ENCODE peak calls at places on chromosome 9, in four cellular contexts. J, H, G and D are unnamed samples.
A peak's percentile ranks its signal among the peaks of the same experiment; 100 is the strongest.

GRCh38 chr9:114275246-114275994 is 47.5 kb upstream of the ORM1 start:
- DNase-seq in J (no peak), H (no peak), G (no peak), D (no peak)

GRCh38 chr9:127805620-127806019 is 2.9 kb downstream of the FPGS start:
- DNase-seq in H (no peak), J (peak; percentile 25), G (no peak), D (no peak)

GRCh38 chr9:128139621-128140020 is 9.6 kb upstream of the LCN2 start:
- DNase-seq in J (no peak), H (no peak), G (no peak), D (no peak)

GRCh38 chr9:626591-626990 is 214.9 kb upstream of the DMRT1 start:
- DNase-seq in G (no peak), H (no peak), J (no peak), D (peak; percentile 45)

GRCh38 chr9:111412280-111412679 is 71.9 kb downstream of the ECPAS start:
- DNase-seq in J (no peak), H (peak; percentile 19), G (no peak), D (no peak)

GRCh38 chr9:80875947-80876346 is 813.4 kb downstream of the TLE1 start:
- DNase-seq in H (no peak), G (no peak), J (no peak), D (no peak)

GRCh38 chr9:38380872-38381534 is 11.5 kb upstream of the ALDH1B1 start:
- DNase-seq in G (no peak), H (no peak), J (peak; percentile 26), D (no peak)

GRCh38 chr9:123615381-123615780 is 259.4 kb downstream of the CRB2 start:
- DNase-seq in J (no peak), H (no peak), G (no peak), D (no peak)

GRCh38 chr9:124272118-124272517 is 14.4 kb downstream of the NEK6 start:
- DNase-seq in G (no peak), H (no peak), J (no peak), D (no peak)

GRCh38 chr9:880725-881124 is 39.2 kb downstream of the DMRT1 start:
- DNase-seq in J (no peak), G (no peak), H (no peak), D (no peak)

GRCh38 chr9:34559616-34560546 is 29.6 kb downstream of the CNTFR start:
- DNase-seq in G (no peak), J (peak; percentile 8), H (peak; percentile 58), D (peak; percentile 78)

GRCh38 chr9:109476781-109477268 is 21.3 kb downstream of the PTPN3 start:
- DNase-seq in H (no peak), G (no peak), J (peak; percentile 46), D (no peak)

GRCh38 chr9:69421908-69422801 is 97.1 kb downstream of the ENTREP1 start:
- DNase-seq in H (peak; percentile 58), J (peak; percentile 61), G (peak; percentile 9), D (peak; percentile 89)

GRCh38 chr9:42852133-42852532 is 668.7 kb downstream of the SPATA31A6 start:
- DNase-seq in G (no peak), J (peak; percentile 75), H (peak; percentile 10), D (peak; percentile 35)

GRCh38 chr9:34992376-34992951 is 2.9 kb downstream of the DNAJB5 start:
- DNase-seq in H (peak; percentile 91), G (peak; percentile 59), J (no peak), D (peak; percentile 79)

GRCh38 chr9:137632432-137633161 is 13.8 kb downstream of the EHMT1 start:
- DNase-seq in H (peak; percentile 77), J (no peak), G (no peak), D (peak; percentile 31)

GRCh38 chr9:27539479-27540441 is 10.1 kb upstream of the MOB3B start:
- DNase-seq in J (no peak), G (no peak), H (peak; percentile 30), D (peak; percentile 49)

GRCh38 chr9:95880011-95880690 is 4.7 kb downstream of the ERCC6L2 start:
- DNase-seq in G (peak; percentile 55), H (no peak), J (no peak), D (no peak)

GRCh38 chr9:20989923-20990341 is 41.5 kb downstream of the HACD4 start:
- DNase-seq in J (no peak), H (peak; percentile 50), G (no peak), D (no peak)

GRCh38 chr9:32551491-32552049 is 557 bp upstream of the SMIM27 start:
- DNase-seq in G (no peak), H (peak; percentile 35), J (no peak), D (peak; percentile 9)

GRCh38 chr9:138050472-138051330 is 173.1 kb downstream of the CACNA1B start:
- DNase-seq in H (no peak), G (no peak), J (no peak), D (no peak)

GRCh38 chr9:107213561-107214028 is 69.5 kb upstream of the RAD23B start:
- DNase-seq in H (peak; percentile 7), G (peak; percentile 94), J (peak; percentile 3), D (peak; percentile 79)

GRCh38 chr9:87711857-87712800 is 13.8 kb upstream of the CTSL start:
- DNase-seq in J (no peak), H (peak; percentile 52), G (peak; percentile 40), D (peak; percentile 85)

GRCh38 chr9:27308691-27309390 is 11.9 kb upstream of the EQTN start:
- DNase-seq in G (no peak), H (no peak), J (no peak), D (no peak)

GRCh38 chr9:108813951-108814601 is 41.7 kb downstream of the ACTL7B start:
- DNase-seq in J (peak; percentile 50), G (peak; percentile 30), H (peak; percentile 46), D (peak; percentile 66)

GRCh38 chr9:93575706-93576295 is 583 bp upstream of the PHF2 start:
- DNase-seq in G (no peak), J (no peak), H (peak; percentile 49), D (peak; percentile 77)

GRCh38 chr9:95753762-95754465 is 121.6 kb upstream of the ERCC6L2 start:
- DNase-seq in J (no peak), G (no peak), H (peak; percentile 41), D (peak; percentile 35)

GRCh38 chr9:112891521-112891920 is 845 bp upstream of the SLC46A2 start:
- DNase-seq in G (no peak), H (no peak), J (no peak), D (no peak)

GRCh38 chr9:105128908-105129307 is 115.5 kb upstream of the SLC44A1 start:
- DNase-seq in J (no peak), H (no peak), G (no peak), D (no peak)

GRCh38 chr9:98973546-98973921 is 29.8 kb downstream of the COL15A1 start:
- DNase-seq in H (no peak), J (no peak), G (no peak), D (no peak)

GRCh38 chr9:87125819-87126218 is 178.5 kb upstream of the GAS1 start:
- DNase-seq in H (no peak), G (no peak), J (no peak), D (no peak)

GRCh38 chr9:136961279-136962065 is 9.4 kb downstream of the LCN12 start:
- DNase-seq in J (no peak), G (no peak), H (no peak), D (peak; percentile 33)

GRCh38 chr9:97673922-97674321 is 23.2 kb downstream of the XPA start:
- DNase-seq in G (no peak), H (no peak), J (no peak), D (no peak)

GRCh38 chr9:78132688-78133033 is 101.0 kb upstream of the GNAQ start:
- DNase-seq in J (no peak), H (no peak), G (no peak), D (no peak)

GRCh38 chr9:136105398-136106135 is 10.5 kb upstream of the NACC2 start:
- DNase-seq in H (peak; percentile 64), J (no peak), G (no peak), D (peak; percentile 35)

GRCh38 chr9:6911901-6912650 is 154.3 kb downstream of the KDM4C start:
- DNase-seq in H (no peak), G (no peak), J (no peak), D (no peak)

GRCh38 chr9:87428659-87429058 is 69.0 kb upstream of the DAPK1 start:
- DNase-seq in G (no peak), H (no peak), J (peak; percentile 53), D (no peak)